ENCODE peak calls at places on chromosomes 2 and 18, in eight cellular contexts. One of them, this sample, is unnamed.

GRCh38 chr2:108640731-108641130 is 78.6 kb upstream of the RANBP2 start:
- DNase-seq in NCI-H1105: no peak
- DNase-seq in GM12878: no peak
- DNase-seq in uterus: no peak
- DNase-seq in Kasumi-1: no peak
- DNase-seq in HS-5: peak
- DNase-seq in Calu3: no peak
- DNase-seq in activated T-helper 1 cell treated with Interleukin-2 at 50 U/mL for 16 hours: no peak
- DNase-seq in this sample: no peak

GRCh38 chr18:31040982-31041345 is 1.6 kb downstream of the DSC3 start:
- DNase-seq in NCI-H1105: no peak
- DNase-seq in GM12878: no peak
- DNase-seq in uterus: no peak
- DNase-seq in Kasumi-1: no peak
- DNase-seq in HS-5: no peak
- DNase-seq in Calu3: peak
- DNase-seq in activated T-helper 1 cell treated with Interleukin-2 at 50 U/mL for 16 hours: no peak
- DNase-seq in this sample: no peak

GRCh38 chr2:10434885-10435419 is 13.2 kb downstream of the ODC1 start:
- DNase-seq in NCI-H1105: peak
- DNase-seq in GM12878: no peak
- DNase-seq in uterus: peak
- DNase-seq in Kasumi-1: peak
- DNase-seq in HS-5: no peak
- DNase-seq in Calu3: peak
- DNase-seq in activated T-helper 1 cell treated with Interleukin-2 at 50 U/mL for 16 hours: peak
- DNase-seq in this sample: peak

GRCh38 chr2:238638100-238638981 is 209.5 kb upstream of the TWIST2 start:
- DNase-seq in NCI-H1105: no peak
- DNase-seq in GM12878: no peak
- DNase-seq in uterus: no peak
- DNase-seq in Kasumi-1: no peak
- DNase-seq in HS-5: no peak
- DNase-seq in Calu3: no peak
- DNase-seq in activated T-helper 1 cell treated with Interleukin-2 at 50 U/mL for 16 hours: no peak
- DNase-seq in this sample: no peak

GRCh38 chr2:226001716-226002115 is 602.2 kb downstream of the NYAP2 start:
- DNase-seq in NCI-H1105: no peak
- DNase-seq in GM12878: no peak
- DNase-seq in uterus: no peak
- DNase-seq in Kasumi-1: no peak
- DNase-seq in HS-5: no peak
- DNase-seq in Calu3: no peak
- DNase-seq in activated T-helper 1 cell treated with Interleukin-2 at 50 U/mL for 16 hours: no peak
- DNase-seq in this sample: no peak

GRCh38 chr2:19189391-19189790 is 169.0 kb downstream of the OSR1 start:
- DNase-seq in NCI-H1105: no peak
- DNase-seq in GM12878: no peak
- DNase-seq in uterus: no peak
- DNase-seq in Kasumi-1: no peak
- DNase-seq in HS-5: no peak
- DNase-seq in Calu3: no peak
- DNase-seq in activated T-helper 1 cell treated with Interleukin-2 at 50 U/mL for 16 hours: no peak
- DNase-seq in this sample: no peak

GRCh38 chr18:23238651-23239349 is 103.5 kb downstream of the CABLES1 start:
- DNase-seq in NCI-H1105: no peak
- DNase-seq in GM12878: no peak
- DNase-seq in uterus: no peak
- DNase-seq in Kasumi-1: no peak
- DNase-seq in HS-5: no peak
- DNase-seq in Calu3: no peak
- DNase-seq in activated T-helper 1 cell treated with Interleukin-2 at 50 U/mL for 16 hours: no peak
- DNase-seq in this sample: no peak

GRCh38 chr2:119820275-119820674 is 60.6 kb downstream of the PTPN4 start:
- DNase-seq in NCI-H1105: no peak
- DNase-seq in GM12878: no peak
- DNase-seq in uterus: no peak
- DNase-seq in Kasumi-1: no peak
- DNase-seq in HS-5: peak
- DNase-seq in Calu3: no peak
- DNase-seq in activated T-helper 1 cell treated with Interleukin-2 at 50 U/mL for 16 hours: no peak
- DNase-seq in this sample: no peak

GRCh38 chr18:56869189-56869777 is 218.1 kb downstream of the WDR7 start:
- DNase-seq in NCI-H1105: peak
- DNase-seq in GM12878: peak
- DNase-seq in uterus: no peak
- DNase-seq in Kasumi-1: peak
- DNase-seq in HS-5: no peak
- DNase-seq in Calu3: peak
- DNase-seq in activated T-helper 1 cell treated with Interleukin-2 at 50 U/mL for 16 hours: no peak
- DNase-seq in this sample: peak

GRCh38 chr2:145000376-145000775 is 480.5 kb upstream of the ZEB2 start:
- DNase-seq in NCI-H1105: no peak
- DNase-seq in GM12878: no peak
- DNase-seq in uterus: no peak
- DNase-seq in Kasumi-1: no peak
- DNase-seq in HS-5: no peak
- DNase-seq in Calu3: no peak
- DNase-seq in activated T-helper 1 cell treated with Interleukin-2 at 50 U/mL for 16 hours: no peak
- DNase-seq in this sample: no peak

GRCh38 chr2:126913329-126913728 is 14.6 kb downstream of the TEX51 start:
- DNase-seq in NCI-H1105: no peak
- DNase-seq in GM12878: no peak
- DNase-seq in uterus: no peak
- DNase-seq in Kasumi-1: no peak
- DNase-seq in HS-5: no peak
- DNase-seq in Calu3: no peak
- DNase-seq in activated T-helper 1 cell treated with Interleukin-2 at 50 U/mL for 16 hours: no peak
- DNase-seq in this sample: no peak

GRCh38 chr2:46269545-46270273 is 27.5 kb upstream of the EPAS1 start:
- DNase-seq in NCI-H1105: no peak
- DNase-seq in GM12878: no peak
- DNase-seq in uterus: no peak
- DNase-seq in Kasumi-1: no peak
- DNase-seq in HS-5: no peak
- DNase-seq in Calu3: no peak
- DNase-seq in activated T-helper 1 cell treated with Interleukin-2 at 50 U/mL for 16 hours: no peak
- DNase-seq in this sample: no peak

GRCh38 chr2:218202266-218202665 is 14.7 kb upstream of the ARPC2 start:
- DNase-seq in NCI-H1105: no peak
- DNase-seq in GM12878: no peak
- DNase-seq in uterus: no peak
- DNase-seq in Kasumi-1: no peak
- DNase-seq in HS-5: no peak
- DNase-seq in Calu3: no peak
- DNase-seq in activated T-helper 1 cell treated with Interleukin-2 at 50 U/mL for 16 hours: no peak
- DNase-seq in this sample: no peak

GRCh38 chr2:96399342-96400048 is 63.9 kb downstream of the NCAPH start:
- DNase-seq in NCI-H1105: no peak
- DNase-seq in GM12878: no peak
- DNase-seq in uterus: no peak
- DNase-seq in Kasumi-1: no peak
- DNase-seq in HS-5: no peak
- DNase-seq in Calu3: no peak
- DNase-seq in activated T-helper 1 cell treated with Interleukin-2 at 50 U/mL for 16 hours: no peak
- DNase-seq in this sample: no peak

GRCh38 chr2:176206677-176207076 is 18.2 kb downstream of the HOXD1 start:
- DNase-seq in NCI-H1105: no peak
- DNase-seq in GM12878: no peak
- DNase-seq in uterus: no peak
- DNase-seq in Kasumi-1: no peak
- DNase-seq in HS-5: peak
- DNase-seq in Calu3: no peak
- DNase-seq in activated T-helper 1 cell treated with Interleukin-2 at 50 U/mL for 16 hours: no peak
- DNase-seq in this sample: no peak

GRCh38 chr2:112959109-112959591 is 18.7 kb upstream of the IL36G start:
- DNase-seq in NCI-H1105: no peak
- DNase-seq in GM12878: no peak
- DNase-seq in uterus: no peak
- DNase-seq in Kasumi-1: peak
- DNase-seq in HS-5: no peak
- DNase-seq in Calu3: peak
- DNase-seq in activated T-helper 1 cell treated with Interleukin-2 at 50 U/mL for 16 hours: no peak
- DNase-seq in this sample: peak

GRCh38 chr2:218877331-218877730 is 3.3 kb upstream of the WNT10A start:
- DNase-seq in NCI-H1105: no peak
- DNase-seq in GM12878: no peak
- DNase-seq in uterus: no peak
- DNase-seq in Kasumi-1: no peak
- DNase-seq in HS-5: no peak
- DNase-seq in Calu3: no peak
- DNase-seq in activated T-helper 1 cell treated with Interleukin-2 at 50 U/mL for 16 hours: no peak
- DNase-seq in this sample: no peak

GRCh38 chr2:39738941-39739340 is 40.1 kb downstream of the THUMPD2 start:
- DNase-seq in NCI-H1105: no peak
- DNase-seq in GM12878: no peak
- DNase-seq in uterus: no peak
- DNase-seq in Kasumi-1: no peak
- DNase-seq in HS-5: no peak
- DNase-seq in Calu3: no peak
- DNase-seq in activated T-helper 1 cell treated with Interleukin-2 at 50 U/mL for 16 hours: no peak
- DNase-seq in this sample: no peak

GRCh38 chr2:20222769-20223344 is 2.1 kb downstream of the SDC1 start:
- DNase-seq in NCI-H1105: no peak
- DNase-seq in GM12878: no peak
- DNase-seq in uterus: no peak
- DNase-seq in Kasumi-1: no peak
- DNase-seq in HS-5: no peak
- DNase-seq in Calu3: peak
- DNase-seq in activated T-helper 1 cell treated with Interleukin-2 at 50 U/mL for 16 hours: no peak
- DNase-seq in this sample: peak

GRCh38 chr2:138931284-138932256 is 151.4 kb upstream of the NXPH2 start:
- DNase-seq in NCI-H1105: no peak
- DNase-seq in GM12878: no peak
- DNase-seq in uterus: no peak
- DNase-seq in Kasumi-1: no peak
- DNase-seq in HS-5: no peak
- DNase-seq in Calu3: no peak
- DNase-seq in activated T-helper 1 cell treated with Interleukin-2 at 50 U/mL for 16 hours: no peak
- DNase-seq in this sample: no peak

GRCh38 chr2:47174731-47175361 is 19.7 kb upstream of the STPG4 start:
- DNase-seq in NCI-H1105: peak
- DNase-seq in GM12878: no peak
- DNase-seq in uterus: no peak
- DNase-seq in Kasumi-1: peak
- DNase-seq in HS-5: no peak
- DNase-seq in Calu3: peak
- DNase-seq in activated T-helper 1 cell treated with Interleukin-2 at 50 U/mL for 16 hours: peak
- DNase-seq in this sample: no peak

GRCh38 chr2:116491292-116491691 is 1323.2 kb upstream of the DDX18 start:
- DNase-seq in NCI-H1105: no peak
- DNase-seq in GM12878: no peak
- DNase-seq in uterus: no peak
- DNase-seq in Kasumi-1: no peak
- DNase-seq in HS-5: no peak
- DNase-seq in Calu3: no peak
- DNase-seq in activated T-helper 1 cell treated with Interleukin-2 at 50 U/mL for 16 hours: no peak
- DNase-seq in this sample: no peak

GRCh38 chr2:189836644-189837043 is 52.4 kb downstream of the PMS1 start:
- DNase-seq in NCI-H1105: no peak
- DNase-seq in GM12878: no peak
- DNase-seq in uterus: no peak
- DNase-seq in Kasumi-1: no peak
- DNase-seq in HS-5: peak
- DNase-seq in Calu3: no peak
- DNase-seq in activated T-helper 1 cell treated with Interleukin-2 at 50 U/mL for 16 hours: no peak
- DNase-seq in this sample: no peak

GRCh38 chr2:44477657-44478414 is 116.1 kb downstream of the CAMKMT start:
- DNase-seq in NCI-H1105: no peak
- DNase-seq in GM12878: no peak
- DNase-seq in uterus: no peak
- DNase-seq in Kasumi-1: no peak
- DNase-seq in HS-5: no peak
- DNase-seq in Calu3: no peak
- DNase-seq in activated T-helper 1 cell treated with Interleukin-2 at 50 U/mL for 16 hours: no peak
- DNase-seq in this sample: no peak